ENCODE peak calls at places on chromosomes 1 and 21, in eight cellular contexts. V is upper lobe of left lung, C is MM.1S, W is endodermal cell, S is fibroblast of lung, O is ovary, N is heart left ventricle, H is uterus. K is an unnamed sample.

GRCh38 chr1:234600418-234601216 is 9.4 kb downstream of the IRF2BP2 start:
- DNase-seq in H (peak; percentile 65), V (no peak), O (peak; percentile 68), N (peak; percentile 59), C (peak; percentile 80), S (no peak), W (no peak), K (peak; percentile 74)

GRCh38 chr1:208213786-208214185 is 30.4 kb downstream of the PLXNA2 start:
- DNase-seq in V (no peak), O (no peak), N (no peak), W (peak; percentile 50), H (no peak), S (no peak), C (no peak), K (no peak)

GRCh38 chr1:45883633-45884032 is 80.2 kb downstream of the MAST2 start:
- DNase-seq in C (no peak), H (no peak), W (no peak), N (no peak), V (no peak), S (no peak), O (no peak), K (no peak)

GRCh38 chr1:223003549-223003948 is 139.5 kb downstream of the TLR5 start:
- DNase-seq in S (no peak), O (no peak), W (no peak), H (no peak), N (no peak), C (no peak), V (no peak), K (no peak)

GRCh38 chr1:17516303-17517214 is 22.9 kb upstream of the ARHGEF10L start:
- DNase-seq in S (no peak), H (no peak), N (no peak), C (no peak), W (peak; percentile 71), O (no peak), V (no peak), K (peak; percentile 78)

GRCh38 chr1:172401907-172402306 is 18.6 kb upstream of the C1orf105 start:
- DNase-seq in C (no peak), H (no peak), N (no peak), V (no peak), W (peak; percentile 67), O (no peak), S (no peak), K (peak; percentile 32)

GRCh38 chr1:30855686-30856259 is 52.8 kb downstream of the SDC3 start:
- DNase-seq in S (no peak), H (no peak), C (no peak), N (no peak), W (no peak), V (no peak), O (no peak), K (no peak)

GRCh38 chr21:44598031-44598430 is 2.4 kb upstream of the KRTAP10-7 start:
- DNase-seq in S (no peak), H (no peak), W (peak; percentile 56), V (no peak), O (no peak), N (no peak), C (no peak), K (no peak)

GRCh38 chr1:160400284-160400645 is at the start of gene VANGL2:
- DNase-seq in W (peak; percentile 96), S (peak; percentile 53), C (peak; percentile 5), V (peak; percentile 95), H (peak; percentile 87), O (peak; percentile 92), N (peak; percentile 84), K (peak; percentile 86)

GRCh38 chr1:81695741-81696140 is 105.0 kb upstream of the ADGRL2 start:
- DNase-seq in V (no peak), S (peak; percentile 91), N (no peak), W (no peak), O (no peak), C (no peak), H (peak; percentile 27), K (no peak)

GRCh38 chr1:101041300-101041699 is 15.7 kb upstream of the DPH5 start:
- DNase-seq in O (no peak), W (no peak), S (no peak), C (no peak), V (no peak), N (no peak), H (no peak), K (no peak)

GRCh38 chr1:101044259-101044658 is 18.7 kb upstream of the DPH5 start:
- DNase-seq in N (no peak), C (no peak), W (no peak), O (no peak), S (no peak), V (no peak), H (no peak), K (no peak)

GRCh38 chr1:101044749-101045148 is 19.2 kb upstream of the DPH5 start:
- DNase-seq in S (no peak), N (no peak), C (no peak), V (no peak), O (no peak), W (no peak), H (no peak), K (no peak)

GRCh38 chr1:101040666-101041065 is 15.1 kb upstream of the DPH5 start:
- DNase-seq in S (no peak), C (no peak), W (no peak), N (no peak), O (no peak), H (no peak), V (no peak), K (no peak)

DNA sequence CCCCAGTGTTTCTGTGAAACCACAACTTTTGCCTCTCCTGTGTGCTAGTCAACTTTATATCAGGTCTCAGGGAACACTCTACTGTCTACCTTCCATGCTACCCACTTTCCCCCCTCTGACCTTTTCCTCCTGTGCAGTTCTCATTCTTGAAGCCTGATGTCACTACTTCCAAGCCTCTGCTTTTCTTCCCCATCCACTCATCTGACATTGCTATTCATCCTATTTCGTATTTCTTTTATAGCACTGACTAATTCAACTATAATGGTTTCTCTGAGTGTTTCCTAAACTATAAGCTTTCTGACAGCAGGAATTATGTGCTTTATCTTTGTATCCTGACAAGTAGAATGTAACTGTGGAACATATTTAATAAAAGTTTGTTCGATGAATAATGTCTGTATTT is 18.2 kb upstream of the DPH5 start:
- DNase-seq in W (no peak), N (no peak), V (no peak), C (no peak), S (peak; percentile 28), H (no peak), O (no peak), K (no peak)
- TF ChIP-seq CTCF in W (no peak), N (peak; percentile 32), V (peak; percentile 4), C (no peak), S (no peak), H (no peak), O (no peak), K (no peak)

DNA sequence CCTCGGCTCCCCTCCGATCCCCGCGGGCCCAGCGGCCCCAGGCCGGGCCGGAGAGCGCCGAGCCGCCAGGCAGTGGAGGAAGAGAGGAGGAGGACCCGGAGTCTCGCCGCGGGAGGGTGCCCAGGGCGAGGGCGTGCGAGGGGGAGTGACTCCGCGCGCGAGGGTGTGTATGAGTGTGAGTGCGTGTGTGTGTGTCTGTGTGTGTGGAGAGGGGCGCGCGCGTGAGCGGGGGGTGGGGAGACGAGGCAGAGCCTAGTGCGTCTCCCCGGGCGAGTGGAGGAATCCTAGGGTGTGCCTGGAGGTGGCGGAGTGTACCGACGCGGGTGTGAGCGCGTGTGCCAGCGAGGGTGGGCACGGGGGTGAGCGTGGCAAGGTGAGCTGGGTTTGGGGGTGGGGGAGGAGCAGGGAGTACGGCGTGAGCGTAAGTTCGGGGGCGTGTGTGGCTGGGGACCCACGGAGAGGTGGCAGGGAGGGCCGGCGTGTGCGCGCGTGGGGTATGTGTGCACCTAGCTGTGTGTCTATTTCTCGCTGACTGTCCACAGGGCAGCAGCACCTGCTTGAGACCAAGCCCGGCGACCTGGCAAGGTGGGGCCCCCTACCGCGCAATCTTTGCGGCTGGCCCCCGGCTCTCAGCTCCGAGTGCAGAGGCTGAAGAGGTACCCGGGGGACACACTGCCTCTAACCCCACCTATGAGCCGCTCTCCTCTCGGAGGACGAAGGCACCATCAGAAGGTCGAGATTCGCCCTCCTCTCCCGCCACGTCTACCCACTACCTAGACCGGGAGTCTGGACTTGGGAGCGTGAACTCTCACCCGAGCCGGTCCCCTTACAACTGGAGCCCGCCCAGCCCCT is 784 bp upstream of the KCND3 start:
- DNase-seq in H (peak; percentile 45), W (peak; percentile 70), V (no peak), S (no peak), N (no peak), O (peak; percentile 28), C (no peak), K (peak; percentile 31)
- H3K27ac ChIP-seq in H (peak overlapping the region; percentile 50), W (no peak overlapping the region), V (peak overlapping the region; percentile 66), S (no peak overlapping the region), N (peak overlapping the region; percentile 84), O (no peak overlapping the region), C (no peak overlapping the region), K (peak overlapping the region; percentile 66)

GRCh38 chr1:109491372-109491771 is 2.5 kb upstream of the CYB561D1 start:
- DNase-seq in S (no peak), H (no peak), C (no peak), O (no peak), N (no peak), V (peak; percentile 37), W (no peak), K (no peak)

GRCh38 chr1:109493805-109494539 is at the start of gene CYB561D1:
- DNase-seq in W (peak; percentile 96), H (peak; percentile 87), S (peak; percentile 78), N (peak; percentile 90), C (peak; percentile 74), O (peak; percentile 91), V (peak; percentile 97), K (peak; percentile 88)

GRCh38 chr1:109490934-109491302 is 3.0 kb upstream of the CYB561D1 start:
- DNase-seq in N (no peak), W (no peak), H (no peak), C (no peak), O (no peak), V (peak; percentile 59), S (no peak), K (no peak)

GRCh38 chr1:109495738-109496137 is 1.8 kb downstream of the CYB561D1 start:
- DNase-seq in W (no peak), N (no peak), O (no peak), C (no peak), V (peak; percentile 48), S (no peak), H (no peak), K (no peak)

GRCh38 chr1:109493227-109493626 is 667 bp upstream of the CYB561D1 start:
- DNase-seq in H (no peak), N (no peak), S (no peak), O (no peak), C (no peak), W (no peak), V (no peak), K (no peak)
- H3K4me3 ChIP-seq in H (no peak overlapping the region), N (peak overlapping the region; percentile 83), S (no peak overlapping the region), O (no peak overlapping the region), C (no peak overlapping the region), W (no peak overlapping the region), V (no peak overlapping the region), K (no peak overlapping the region)

DNA sequence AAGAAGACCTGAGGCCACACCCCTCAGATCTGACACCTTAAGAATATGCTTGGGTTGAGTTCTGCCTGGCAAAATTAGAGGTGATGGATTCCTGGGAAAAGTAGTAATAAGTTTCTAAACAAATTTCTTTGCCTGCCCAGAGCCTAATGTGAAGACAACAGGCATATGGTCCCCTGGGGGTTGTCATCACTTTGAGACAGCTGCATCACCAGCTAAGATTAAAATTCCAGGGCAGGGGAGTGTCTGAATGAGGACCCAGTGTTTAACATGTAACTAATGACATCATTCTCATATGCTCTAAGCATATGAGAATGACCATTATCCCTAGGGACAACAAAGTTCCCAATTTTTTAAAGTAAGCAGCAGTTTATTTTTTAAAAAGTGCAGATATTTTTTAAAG is 432.2 kb downstream of the PCP4 start:
- DNase-seq in V (no peak), H (no peak), W (no peak), N (no peak), O (no peak), S (no peak), C (no peak), K (no peak)
- TF ChIP-seq CTCF in V (no peak), H (no peak), W (no peak), N (no peak), O (no peak), S (no peak), C (no peak), K (no peak)